ENCODE peak calls at places on chromosomes 13 and 19, in nine cellular contexts. C is globus pallidus; X is tibial artery; O is stimulated activated CD8-positive, alpha-beta memory T cell treated with anti-CD3 and anti-CD28 coated beads, Interleukin-7, amount 100 ng/mL, for 1 hour; I is activated naive CD8-positive, alpha-beta T cell treated with anti-CD3 and anti-CD28 coated beads for 36 hours; Z is activated T-cell treated with anti-CD3 and anti-CD28 coated beads for 4 hours; L is HS-27A; Q is DMS 273 treated with DMSO at 0.1 percent for 48 hours; M is activated CD4-positive, alpha-beta T cell treated with anti-CD3 and anti-CD28 coated beads, Interleukin-2, amount 50 U/mL, for 48 hours. K is an unnamed sample.
A peak's percentile ranks its signal among the peaks of the same experiment; 100 is the strongest.

GRCh38 chr19:7618366-7618765 is 11.0 kb downstream of the XAB2 start:
- DNase-seq in Q (no peak), X (no peak), C (no peak), O (no peak), Z (no peak), M (no peak), I (no peak), L (no peak), K (no peak)

GRCh38 chr19:8221161-8221560 is 12.0 kb downstream of the CERS4 start:
- DNase-seq in O (no peak), Q (no peak), M (no peak), L (no peak), X (no peak), I (no peak), Z (no peak), C (peak; percentile 89), K (no peak)

GRCh38 chr19:6232567-6232966 is 47.2 kb downstream of the MLLT1 start:
- DNase-seq in Z (no peak), Q (no peak), X (no peak), O (no peak), C (no peak), I (no peak), L (peak; percentile 34), M (no peak), K (no peak)

GRCh38 chr13:24680258-24680920 is at the start of gene ATP12A:
- DNase-seq in C (no peak), Q (no peak), Z (peak; percentile 30), O (no peak), X (no peak), L (no peak), M (peak; percentile 46), I (peak; percentile 53), K (no peak)

GRCh38 chr13:107847406-107847805 is 367.9 kb downstream of the LIG4 start:
- DNase-seq in Z (no peak), M (no peak), O (no peak), C (no peak), L (no peak), I (no peak), X (no peak), Q (no peak), K (no peak)

GRCh38 chr13:78024996-78025395 is 106.4 kb upstream of the EDNRB start:
- DNase-seq in M (no peak), O (no peak), X (no peak), Z (no peak), L (no peak), C (no peak), I (no peak), Q (no peak), K (no peak)

GRCh38 chr13:41356788-41357187 is 45.7 kb downstream of the NAA16 start:
- DNase-seq in M (peak; percentile 29), O (no peak), X (no peak), C (no peak), Q (no peak), I (no peak), Z (no peak), L (no peak), K (no peak)

GRCh38 chr13:32587014-32587773 is 942 bp downstream of the PDS5B start:
- DNase-seq in Q (no peak), M (peak; percentile 67), I (peak; percentile 64), X (peak; percentile 84), O (peak; percentile 2), L (no peak), C (peak; percentile 81), Z (peak; percentile 34), K (no peak)

GRCh38 chr13:33172400-33172799 is 113.2 kb downstream of the STARD13 start:
- DNase-seq in Q (no peak), X (no peak), M (no peak), C (no peak), O (no peak), L (no peak), I (no peak), Z (no peak), K (no peak)

GRCh38 chr19:49342291-49342721 is 7.1 kb downstream of the CD37 start:
- DNase-seq in Z (no peak), O (no peak), L (no peak), Q (no peak), I (no peak), M (no peak), X (peak; percentile 61), C (no peak), K (no peak)

GRCh38 chr19:45076029-45076850 is at the start of gene ZNF296:
- DNase-seq in O (peak; percentile 62), M (peak; percentile 88), L (no peak), Q (peak; percentile 34), Z (peak; percentile 71), C (no peak), X (peak; percentile 86), I (peak; percentile 91), K (peak; percentile 46)

GRCh38 chr13:82976499-82976898 is 905.8 kb downstream of the SLITRK1 start:
- DNase-seq in M (no peak), O (no peak), C (no peak), Z (no peak), X (no peak), I (no peak), Q (no peak), L (no peak), K (no peak)

GRCh38 chr13:48615017-48615416 is 38.7 kb upstream of the CYSLTR2 start:
- DNase-seq in O (no peak), I (no peak), C (no peak), L (no peak), Q (no peak), X (no peak), Z (no peak), M (no peak), K (no peak)

GRCh38 chr19:23914402-23915286 is at the start of gene ZNF726:
- DNase-seq in L (peak; percentile 51), X (peak; percentile 91), M (peak; percentile 87), I (peak; percentile 85), C (peak; percentile 95), Z (peak; percentile 75), Q (peak; percentile 60), O (peak; percentile 50), K (peak; percentile 88)

GRCh38 chr19:15136234-15136954 is 29.2 kb downstream of the SYDE1 start:
- DNase-seq in C (no peak), O (no peak), Q (no peak), X (no peak), Z (no peak), I (no peak), L (no peak), M (no peak), K (no peak)

GRCh38 chr19:7140137-7140536 is 70.6 kb downstream of the ZNF557 start:
- DNase-seq in O (no peak), L (no peak), X (no peak), Z (no peak), I (no peak), M (no peak), Q (no peak), C (no peak), K (no peak)

GRCh38 chr19:3852614-3853254 is 16.1 kb downstream of the ZFR2 start:
- DNase-seq in Q (peak; percentile 19), O (peak; percentile 8), I (no peak), C (no peak), Z (peak; percentile 23), L (peak; percentile 85), X (no peak), M (peak; percentile 16), K (no peak)

GRCh38 chr19:7506385-7507328 is 9.2 kb upstream of the ZNF358 start:
- DNase-seq in M (peak; percentile 69), L (no peak), I (peak; percentile 64), O (no peak), X (peak; percentile 84), Q (peak; percentile 37), C (peak; percentile 59), Z (no peak), K (peak; percentile 37)

GRCh38 chr13:45830121-45830520 is 21.4 kb downstream of the SIAH3 start:
- DNase-seq in Q (no peak), L (no peak), C (no peak), Z (no peak), O (no peak), I (no peak), M (no peak), X (no peak), K (no peak)

GRCh38 chr19:45008554-45008953 is 7.3 kb downstream of the RELB start:
- DNase-seq in O (no peak), Z (no peak), X (no peak), L (no peak), Q (no peak), C (no peak), I (no peak), M (no peak), K (no peak)

GRCh38 chr13:23988546-23989122 is 91.3 kb upstream of the C1QTNF9B start:
- DNase-seq in M (no peak), X (no peak), L (no peak), I (no peak), O (no peak), C (peak; percentile 70), Z (no peak), Q (no peak), K (no peak)

GRCh38 chr13:114107686-114108081 is 24.7 kb downstream of the RASA3 start:
- DNase-seq in Q (no peak), L (no peak), M (peak; percentile 2), X (peak; percentile 56), C (no peak), O (no peak), Z (no peak), I (no peak), K (no peak)

GRCh38 chr13:99655351-99656091 is 154.2 kb downstream of the TM9SF2 start:
- DNase-seq in I (peak; percentile 15), Z (no peak), O (no peak), Q (no peak), L (no peak), C (no peak), M (peak; percentile 49), X (no peak), K (no peak)

GRCh38 chr19:29831041-29831548 is 19.3 kb downstream of the CCNE1 start:
- DNase-seq in I (peak; percentile 62), M (peak; percentile 68), O (no peak), Z (peak; percentile 28), Q (no peak), C (no peak), L (no peak), X (peak; percentile 32), K (no peak)

K was measured in NCI-H446 treated with DMSO at 0.1 percent for 48 hours.